ENCODE peak calls at places on chromosome 20, in six cellular contexts. Q is activated CD8-positive, alpha-beta memory T cell treated with anti-CD3 and anti-CD28 coated beads, Interleukin-2, amount 50 U/mL, for 4 hours; J is CD8-positive, alpha-beta T cell; U is progenitor cell of endocrine pancreas; X is retina; E is iPS DF 19.7. D is an unnamed sample.

GRCh38 chr20:3248167-3248992 is 9.4 kb upstream of the SLC4A11 start:
- DNase-seq in X (peak), Q (no peak), U (no peak), J (no peak), E (no peak), D (no peak)

GRCh38 chr20:32360333-32360634 is 2.2 kb downstream of the ASXL1 start:
- DNase-seq in Q (no peak), X (no peak), E (no peak), J (no peak), U (no peak), D (no peak)

GRCh38 chr20:40628877-40629276 is 60.2 kb downstream of the MAFB start:
- DNase-seq in Q (no peak), U (no peak), E (no peak), J (no peak), X (no peak), D (no peak)

GRCh38 chr20:50191566-50192363 is 1.1 kb downstream of the CEBPB start:
- DNase-seq in U (peak), E (no peak), J (peak), X (peak), Q (peak), D (peak)

GRCh38 chr20:33561981-33562601 is 72.2 kb downstream of the CBFA2T2 start:
- DNase-seq in X (peak), J (no peak), E (no peak), Q (no peak), U (no peak), D (peak)

GRCh38 chr20:5548112-5548511 is 202.1 kb upstream of the SHLD1 start:
- DNase-seq in E (no peak), U (no peak), Q (no peak), X (no peak), J (no peak), D (no peak)

GRCh38 chr20:38109657-38110524 is 55.2 kb downstream of the TGM2 start:
- DNase-seq in J (no peak), X (no peak), E (no peak), U (no peak), Q (no peak), D (no peak)

GRCh38 chr20:50789968-50790650 is 4.8 kb upstream of the BCAS4 start:
- DNase-seq in X (no peak), E (no peak), Q (no peak), J (no peak), U (no peak), D (no peak)

GRCh38 chr20:14470231-14470894 is 133.0 kb upstream of the FLRT3 start:
- DNase-seq in X (peak), J (no peak), U (no peak), Q (no peak), E (no peak), D (no peak)

GRCh38 chr20:25076731-25077609 is 5.0 kb downstream of the VSX1 start:
- DNase-seq in J (no peak), Q (no peak), X (no peak), U (peak), E (no peak), D (peak)

GRCh38 chr20:18288748-18289705 is 700 bp downstream of the ZNF133 start:
- DNase-seq in X (no peak), E (no peak), U (no peak), Q (peak), J (no peak), D (no peak)

GRCh38 chr20:58141971-58142842 is 86.2 kb downstream of the ANKRD60 start:
- DNase-seq in U (no peak), Q (no peak), J (no peak), X (no peak), E (no peak), D (no peak)

GRCh38 chr20:48149887-48150286 is 364.6 kb upstream of the SULF2 start:
- DNase-seq in E (no peak), X (peak), J (no peak), Q (no peak), U (no peak), D (no peak)

GRCh38 chr20:58014628-58015315 is 213.7 kb downstream of the ANKRD60 start:
- DNase-seq in U (no peak), E (no peak), J (no peak), Q (no peak), X (no peak), D (no peak)

GRCh38 chr20:61997372-61997771 is 68.3 kb downstream of the TAF4 start:
- DNase-seq in E (no peak), J (no peak), Q (no peak), U (no peak), X (no peak), D (no peak)

GRCh38 chr20:19670829-19671228 is 87.2 kb upstream of the RIN2 start:
- DNase-seq in Q (no peak), E (no peak), X (no peak), U (no peak), J (no peak), D (no peak)

GRCh38 chr20:728022-728944 is 40.0 kb downstream of the SLC52A3 start:
- DNase-seq in E (no peak), U (peak), X (peak), Q (peak), J (peak), D (peak)

GRCh38 chr20:53176133-53176532 is 204.0 kb downstream of the TSHZ2 start:
- DNase-seq in U (no peak), X (no peak), E (no peak), Q (no peak), J (no peak), D (no peak)

GRCh38 chr20:11981366-11981947 is 63.8 kb downstream of the BTBD3 start:
- DNase-seq in X (no peak), J (no peak), E (no peak), Q (no peak), U (no peak), D (no peak)